ENCODE peak calls at places on chromosomes 13 and 19, in ten cellular contexts. G is HFFc6, Q is AG04449, T is breast epithelium, D is ovary, R is omental fat pad, L is IMR-90, J is mucosa of descending colon, V is B cell, F is body of pancreas. E is an unnamed sample.

GRCh38 chr13:76903544-76904162 is 17.4 kb upstream of the KCTD12 start:
- DNase-seq in G (peak), Q (peak), T (no peak), D (peak), R (no peak), L (peak), J (peak), V (peak), F (peak), E (no peak)

GRCh38 chr19:13102666-13103584 is at the start of gene LYL1:
- DNase-seq in G (peak), Q (no peak), T (no peak), D (peak), R (no peak), L (no peak), J (peak), V (peak), F (no peak), E (no peak)

GRCh38 chr13:112643759-112644459 is 45.9 kb upstream of the ATP11A start:
- DNase-seq in G (no peak), Q (no peak), T (peak), D (no peak), R (no peak), L (no peak), J (no peak), V (peak), F (peak), E (no peak)

GRCh38 chr19:47315125-47315821 is 5.6 kb downstream of the C5AR1 start:
- DNase-seq in G (peak), Q (peak), T (no peak), D (no peak), R (no peak), L (peak), J (no peak), V (no peak), F (no peak), E (no peak)

GRCh38 chr13:33723365-33723764 is 94.6 kb upstream of the RFC3 start:
- DNase-seq in G (no peak), Q (no peak), T (no peak), D (no peak), R (no peak), L (no peak), J (no peak), V (no peak), F (no peak), E (no peak)

GRCh38 chr19:53977991-53978731 is 13.3 kb upstream of the CACNG6 start:
- DNase-seq in G (peak), Q (peak), T (no peak), D (no peak), R (peak), L (peak), J (peak), V (no peak), F (no peak), E (no peak)

GRCh38 chr13:72290962-72291681 is 424.1 kb upstream of the DACH1 start:
- DNase-seq in G (peak), Q (peak), T (no peak), D (no peak), R (no peak), L (no peak), J (no peak), V (no peak), F (no peak), E (no peak)

GRCh38 chr13:23979361-23980159 is 82.3 kb upstream of the C1QTNF9B start:
- DNase-seq in G (peak), Q (no peak), T (peak), D (peak), R (peak), L (peak), J (peak), V (no peak), F (peak), E (peak)

GRCh38 chr19:14198384-14199376 is 7.3 kb downstream of the ADGRL1 start:
- DNase-seq in G (no peak), Q (no peak), T (no peak), D (no peak), R (no peak), L (no peak), J (no peak), V (no peak), F (no peak), E (no peak)

GRCh38 chr13:33228645-33229445 is 56.7 kb downstream of the STARD13 start:
- DNase-seq in G (peak), Q (no peak), T (no peak), D (no peak), R (no peak), L (peak), J (no peak), V (no peak), F (no peak), E (no peak)

GRCh38 chr19:48636859-48637448 is at the start of gene DBP:
- DNase-seq in G (no peak), Q (no peak), T (no peak), D (no peak), R (no peak), L (no peak), J (peak), V (no peak), F (no peak), E (no peak)

GRCh38 chr19:58007285-58007684 is 4.7 kb upstream of the ZNF606 start:
- DNase-seq in G (no peak), Q (no peak), T (no peak), D (no peak), R (no peak), L (no peak), J (no peak), V (no peak), F (no peak), E (no peak)

GRCh38 chr13:106371024-106371423 is 164.4 kb downstream of the EFNB2 start:
- DNase-seq in G (no peak), Q (no peak), T (no peak), D (no peak), R (no peak), L (no peak), J (no peak), V (no peak), F (no peak), E (no peak)

GRCh38 chr19:52889931-52890330 is 7.5 kb downstream of the ZNF320 start:
- DNase-seq in G (no peak), Q (no peak), T (no peak), D (no peak), R (no peak), L (no peak), J (no peak), V (no peak), F (no peak), E (no peak)

GRCh38 chr19:18406749-18407148 is 9.3 kb upstream of the LRRC25 start:
- DNase-seq in G (no peak), Q (no peak), T (no peak), D (no peak), R (no peak), L (no peak), J (no peak), V (no peak), F (no peak), E (no peak)
- TF ChIP-seq CTCF in G (no peak), Q (no peak), T (no peak), D (no peak), R (no peak), L (no peak), J (no peak), V (no peak), F (no peak), E (no peak)

GRCh38 chr19:3520166-3521103 is 14.3 kb downstream of the FZR1 start:
- DNase-seq in G (no peak), Q (no peak), T (peak), D (no peak), R (no peak), L (no peak), J (no peak), V (no peak), F (no peak), E (no peak)
- TF ChIP-seq CTCF in G (peak), Q (no peak), T (no peak), D (no peak), R (no peak), L (no peak), J (no peak), V (no peak), F (no peak), E (peak)

DNA sequence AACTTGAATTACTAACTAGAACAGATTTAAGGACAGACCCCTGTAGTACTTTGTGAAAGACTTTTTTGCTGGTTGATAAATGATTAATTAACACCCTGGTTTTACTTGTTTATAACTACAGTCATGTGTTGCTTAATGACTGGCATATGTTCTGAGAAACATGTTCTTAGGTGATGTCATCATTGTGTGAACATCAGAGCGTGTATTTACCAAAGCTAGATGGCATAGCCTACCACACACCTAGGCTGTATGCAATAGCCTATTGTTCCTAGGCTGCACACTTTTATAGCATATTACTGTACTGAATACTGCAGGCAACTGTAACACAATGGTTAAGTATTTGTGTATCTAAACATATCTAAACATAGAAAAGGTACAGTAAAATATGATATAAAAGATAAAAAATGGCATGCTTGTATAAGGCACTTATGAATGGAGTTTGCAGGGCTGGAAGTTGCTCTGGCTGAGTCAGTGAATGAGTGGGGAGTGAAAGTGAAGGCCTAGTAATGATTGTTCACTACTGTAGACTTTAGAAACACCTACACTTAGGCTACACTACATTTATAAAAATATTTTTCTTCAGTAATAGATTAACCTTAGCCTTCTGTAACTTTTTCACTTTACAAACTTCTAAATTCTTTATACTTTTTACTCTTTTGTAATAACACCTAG is 260.3 kb downstream of the KCNRG start:
- DNase-seq in G (no peak), Q (no peak), T (no peak), D (no peak), R (no peak), L (no peak), J (no peak), V (no peak), F (no peak), E (no peak)
- TF ChIP-seq CTCF in G (no peak), Q (no peak), T (no peak), D (no peak), R (no peak), L (no peak), J (no peak), V (no peak), F (no peak), E (no peak)

DNA sequence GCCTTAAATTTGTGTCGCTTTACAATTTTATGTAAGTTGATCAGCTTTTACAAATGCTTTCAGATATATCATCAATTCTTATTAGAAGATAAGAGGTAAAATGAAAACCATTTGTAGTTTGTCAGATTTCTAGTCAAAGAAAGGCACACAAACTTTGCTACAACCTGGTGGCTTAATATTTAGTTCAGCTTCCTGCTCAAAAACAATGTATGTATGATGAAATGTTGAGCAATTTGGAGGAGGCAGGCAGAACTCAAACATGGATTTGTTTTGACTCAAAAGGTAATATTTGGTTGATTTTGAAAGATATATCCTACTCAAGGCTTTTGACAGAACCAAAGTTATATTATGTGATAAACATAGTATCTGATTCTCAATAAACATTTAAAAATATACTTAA is 24.2 kb downstream of the NEK5 start:
- DNase-seq in G (no peak), Q (no peak), T (no peak), D (no peak), R (no peak), L (peak), J (no peak), V (no peak), F (no peak), E (no peak)
- TF ChIP-seq CTCF in G (no peak), Q (no peak), T (no peak), D (no peak), R (no peak), L (no peak), J (no peak), V (no peak), F (no peak), E (no peak)

E was measured in type B pancreatic cell.